ENCODE peak calls at places on chromosomes 16 and 17, in five cellular contexts. One of them, this sample, is unnamed.
A peak's percentile ranks its signal among the peaks of the same experiment; 100 is the strongest.

GRCh38 chr17:60170835-60171752 is 21.3 kb downstream of the CA4 start:
- DNase-seq in Panc1: no peak
- DNase-seq in GM23338: no peak
- DNase-seq in stomach: peak; percentile 63
- DNase-seq in HL-60: no peak
- DNase-seq in this sample: no peak

GRCh38 chr16:89958068-89958467 is 9.5 kb downstream of the DEF8 start:
- DNase-seq in Panc1: no peak
- DNase-seq in GM23338: peak; percentile 82
- DNase-seq in stomach: no peak
- DNase-seq in HL-60: peak; percentile 34
- DNase-seq in this sample: no peak

GRCh38 chr17:79098282-79098867 is 23.8 kb downstream of the ENGASE start:
- DNase-seq in Panc1: no peak
- DNase-seq in GM23338: peak; percentile 60
- DNase-seq in stomach: no peak
- DNase-seq in HL-60: no peak
- DNase-seq in this sample: no peak

GRCh38 chr17:61209524-61209923 is 190.1 kb upstream of the TBX2 start:
- DNase-seq in Panc1: no peak
- DNase-seq in GM23338: no peak
- DNase-seq in stomach: no peak
- DNase-seq in HL-60: no peak
- DNase-seq in this sample: no peak

GRCh38 chr16:84032458-84033178 is 10.0 kb downstream of the SLC38A8 start:
- DNase-seq in Panc1: no peak
- DNase-seq in GM23338: no peak
- DNase-seq in stomach: no peak
- DNase-seq in HL-60: no peak
- DNase-seq in this sample: no peak

GRCh38 chr16:88758227-88758943 is 26.6 kb downstream of the PIEZO1 start:
- DNase-seq in Panc1: no peak
- DNase-seq in GM23338: no peak
- DNase-seq in stomach: no peak
- DNase-seq in HL-60: no peak
- DNase-seq in this sample: no peak

GRCh38 chr17:64572682-64573154 is 65.9 kb downstream of the CEP95 start:
- DNase-seq in Panc1: no peak
- DNase-seq in GM23338: no peak
- DNase-seq in stomach: no peak
- DNase-seq in HL-60: no peak
- DNase-seq in this sample: no peak

GRCh38 chr16:56520251-56520577 is 390 bp upstream of the BBS2 start:
- DNase-seq in Panc1: no peak
- DNase-seq in GM23338: no peak
- DNase-seq in stomach: no peak
- DNase-seq in HL-60: no peak
- DNase-seq in this sample: no peak

GRCh38 chr17:7204335-7204734 is 15.3 kb downstream of the DLG4 start:
- DNase-seq in Panc1: no peak
- DNase-seq in GM23338: no peak
- DNase-seq in stomach: no peak
- DNase-seq in HL-60: no peak
- DNase-seq in this sample: no peak

GRCh38 chr17:74408262-74408661 is 23.6 kb upstream of the GPRC5C start:
- DNase-seq in Panc1: no peak
- DNase-seq in GM23338: no peak
- DNase-seq in stomach: peak; percentile 65
- DNase-seq in HL-60: no peak
- DNase-seq in this sample: no peak

GRCh38 chr17:37388266-37388665 is 12.5 kb downstream of the C17orf78 start:
- DNase-seq in Panc1: no peak
- DNase-seq in GM23338: no peak
- DNase-seq in stomach: no peak
- DNase-seq in HL-60: no peak
- DNase-seq in this sample: no peak

GRCh38 chr16:19232988-19233387 is 52.5 kb upstream of the CLEC19A start:
- DNase-seq in Panc1: no peak
- DNase-seq in GM23338: no peak
- DNase-seq in stomach: no peak
- DNase-seq in HL-60: no peak
- DNase-seq in this sample: no peak

GRCh38 chr17:83149326-83149725 is 69.9 kb downstream of the METRNL start:
- DNase-seq in Panc1: no peak
- DNase-seq in GM23338: no peak
- DNase-seq in stomach: no peak
- DNase-seq in HL-60: no peak
- DNase-seq in this sample: no peak

GRCh38 chr17:54536306-54536705 is 364.3 kb upstream of the TOM1L1 start:
- DNase-seq in Panc1: no peak
- DNase-seq in GM23338: no peak
- DNase-seq in stomach: no peak
- DNase-seq in HL-60: no peak
- DNase-seq in this sample: no peak

GRCh38 chr17:31741371-31741770 is 117.7 kb downstream of the COPRS start:
- DNase-seq in Panc1: no peak
- DNase-seq in GM23338: no peak
- DNase-seq in stomach: no peak
- DNase-seq in HL-60: no peak
- DNase-seq in this sample: no peak

GRCh38 chr17:7561028-7561575 is 617 bp upstream of the SENP3 start:
- DNase-seq in Panc1: peak; percentile 82
- DNase-seq in GM23338: peak; percentile 95
- DNase-seq in stomach: peak; percentile 96
- DNase-seq in HL-60: peak; percentile 76
- DNase-seq in this sample: peak; percentile 87

GRCh38 chr17:1627219-1627986 is 1.2 kb downstream of the SLC43A2 start:
- DNase-seq in Panc1: no peak
- DNase-seq in GM23338: peak; percentile 56
- DNase-seq in stomach: no peak
- DNase-seq in HL-60: peak; percentile 84
- DNase-seq in this sample: peak; percentile 48
- TF ChIP-seq POLR2AphosphoS5 in Panc1: no peak
- TF ChIP-seq POLR2AphosphoS5 in GM23338: no peak
- TF ChIP-seq POLR2AphosphoS5 in stomach: no peak
- TF ChIP-seq POLR2AphosphoS5 in HL-60: peak; percentile 29
- TF ChIP-seq POLR2AphosphoS5 in this sample: no peak

GRCh38 chr17:47649972-47650524 is 329 bp downstream of the KPNB1 start:
- DNase-seq in Panc1: no peak
- DNase-seq in GM23338: peak; percentile 59
- DNase-seq in stomach: peak; percentile 54
- DNase-seq in HL-60: no peak
- DNase-seq in this sample: peak; percentile 35
- TF ChIP-seq POLR2AphosphoS5 in Panc1: peak; percentile 74
- TF ChIP-seq POLR2AphosphoS5 in GM23338: no peak
- TF ChIP-seq POLR2AphosphoS5 in stomach: no peak
- TF ChIP-seq POLR2AphosphoS5 in HL-60: peak; percentile 76
- TF ChIP-seq POLR2AphosphoS5 in this sample: no peak

GRCh38 chr17:17917394-17917793 is 54.8 kb downstream of the TOM1L2 start:
- DNase-seq in Panc1: no peak
- DNase-seq in GM23338: no peak
- DNase-seq in stomach: no peak
- DNase-seq in HL-60: no peak
- DNase-seq in this sample: no peak

GRCh38 chr17:17921192-17922082 is 50.8 kb downstream of the TOM1L2 start:
- DNase-seq in Panc1: no peak
- DNase-seq in GM23338: peak; percentile 90
- DNase-seq in stomach: no peak
- DNase-seq in HL-60: no peak
- DNase-seq in this sample: no peak

GRCh38 chr17:17915183-17915582 is 57.0 kb downstream of the TOM1L2 start:
- DNase-seq in Panc1: no peak
- DNase-seq in GM23338: no peak
- DNase-seq in stomach: no peak
- DNase-seq in HL-60: no peak
- DNase-seq in this sample: no peak

GRCh38 chr17:17922198-17922901 is 49.9 kb downstream of the TOM1L2 start:
- DNase-seq in Panc1: no peak
- DNase-seq in GM23338: peak; percentile 29
- DNase-seq in stomach: no peak
- DNase-seq in HL-60: no peak
- DNase-seq in this sample: no peak

DNA sequence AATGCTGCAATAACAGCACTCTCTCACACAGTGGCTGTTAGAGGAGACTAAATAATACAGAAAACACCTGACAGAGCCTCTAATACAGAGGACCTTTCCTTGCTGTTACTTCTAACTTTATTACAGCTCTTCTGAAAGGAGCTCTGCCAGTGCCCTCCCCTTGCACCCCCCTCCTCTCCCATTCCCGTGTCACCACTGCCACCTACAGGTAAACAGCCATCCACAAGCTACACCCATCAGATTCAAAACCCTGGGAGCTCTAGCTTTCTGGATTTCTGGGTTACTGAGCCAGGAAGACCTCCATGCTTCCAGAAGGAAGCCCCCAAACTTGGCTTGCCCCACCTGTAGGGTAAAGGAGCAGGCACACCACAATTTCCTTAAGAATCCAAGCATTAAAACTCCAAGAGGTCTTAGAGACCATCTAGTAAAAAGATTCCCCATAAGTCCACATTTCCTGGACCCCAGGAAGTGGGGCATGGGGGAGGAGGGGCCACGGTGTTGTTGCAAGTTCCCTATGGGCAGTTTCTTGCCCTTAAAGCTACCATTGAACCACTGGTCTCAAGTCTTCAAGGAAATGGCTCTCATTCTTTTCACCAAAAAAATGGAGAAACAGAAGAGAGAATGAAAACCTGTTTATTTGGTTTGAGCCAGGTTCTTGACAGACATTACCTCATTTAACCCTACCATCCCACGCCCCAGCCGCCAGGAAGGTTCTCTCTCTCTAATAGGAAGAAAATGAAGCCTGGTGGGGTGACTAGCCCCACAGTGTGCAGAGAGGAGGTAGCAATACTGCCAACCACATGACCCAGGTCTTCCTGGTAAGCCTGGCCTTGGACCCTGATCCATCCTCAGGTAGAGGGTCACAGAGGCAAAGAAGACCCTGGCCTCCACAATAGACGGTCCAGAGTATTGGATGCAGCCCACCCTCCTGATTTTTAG is 52.8 kb downstream of the TOM1L2 start:
- DNase-seq in Panc1: no peak
- DNase-seq in GM23338: peak; percentile 89
- DNase-seq in stomach: peak; percentile 71
- DNase-seq in HL-60: peak; percentile 61
- DNase-seq in this sample: peak; percentile 55
- TF ChIP-seq POLR2AphosphoS5 in Panc1: peak; percentile 27
- TF ChIP-seq POLR2AphosphoS5 in GM23338: no peak
- TF ChIP-seq POLR2AphosphoS5 in stomach: no peak
- TF ChIP-seq POLR2AphosphoS5 in HL-60: no peak
- TF ChIP-seq POLR2AphosphoS5 in this sample: no peak

DNA sequence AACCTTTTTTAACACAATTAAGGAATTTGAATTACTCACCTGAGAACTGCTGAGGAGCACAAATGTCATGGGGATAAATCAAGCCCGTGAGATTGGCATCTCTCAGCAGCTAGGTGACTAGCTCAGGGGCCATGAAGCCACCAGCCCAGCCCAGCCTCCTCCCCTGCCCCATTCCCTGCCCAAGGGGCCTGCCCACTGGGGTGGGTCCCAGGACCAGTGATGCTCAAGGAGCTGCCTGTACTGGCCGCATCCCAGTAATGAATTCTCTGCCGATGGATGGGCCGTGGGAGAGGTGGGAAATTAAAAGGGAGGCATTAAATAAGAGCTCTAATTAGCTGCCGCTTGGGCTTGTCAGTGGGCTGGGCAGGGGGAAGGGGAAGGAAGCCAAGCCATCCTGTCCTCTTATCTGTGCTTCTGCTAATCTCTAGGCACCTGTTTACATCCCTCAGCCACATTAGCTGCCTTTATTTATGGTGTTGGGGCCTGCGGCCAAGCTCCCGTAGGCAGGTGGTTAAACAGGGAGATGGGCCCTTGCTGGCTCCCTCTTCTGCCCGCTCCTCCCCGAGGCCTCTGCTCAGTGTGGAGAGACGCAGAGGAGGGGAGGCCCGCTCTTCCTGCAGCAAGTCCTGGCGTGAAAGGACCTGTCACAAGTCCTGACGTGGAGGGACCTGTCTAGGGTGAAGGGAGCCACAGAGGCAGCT is 48.8 kb downstream of the PIPOX start:
- DNase-seq in Panc1: no peak
- DNase-seq in GM23338: no peak
- DNase-seq in stomach: no peak
- DNase-seq in HL-60: no peak
- DNase-seq in this sample: no peak
- TF ChIP-seq POLR2AphosphoS5 in Panc1: no peak
- TF ChIP-seq POLR2AphosphoS5 in GM23338: no peak
- TF ChIP-seq POLR2AphosphoS5 in stomach: no peak
- TF ChIP-seq POLR2AphosphoS5 in HL-60: no peak
- TF ChIP-seq POLR2AphosphoS5 in this sample: no peak

GRCh38 chr17:33582661-33583060 is 289.6 kb upstream of the ASIC2 start:
- DNase-seq in Panc1: no peak
- DNase-seq in GM23338: peak; percentile 54
- DNase-seq in stomach: no peak
- DNase-seq in HL-60: no peak
- DNase-seq in this sample: no peak
- TF ChIP-seq POLR2AphosphoS5 in Panc1: no peak
- TF ChIP-seq POLR2AphosphoS5 in GM23338: no peak
- TF ChIP-seq POLR2AphosphoS5 in stomach: no peak
- TF ChIP-seq POLR2AphosphoS5 in HL-60: no peak
- TF ChIP-seq POLR2AphosphoS5 in this sample: no peak

GRCh38 chr17:17088511-17089205 is 46.4 kb downstream of the MPRIP start:
- DNase-seq in Panc1: no peak
- DNase-seq in GM23338: no peak
- DNase-seq in stomach: no peak
- DNase-seq in HL-60: no peak
- DNase-seq in this sample: no peak
- TF ChIP-seq POLR2AphosphoS5 in Panc1: no peak
- TF ChIP-seq POLR2AphosphoS5 in GM23338: no peak
- TF ChIP-seq POLR2AphosphoS5 in stomach: no peak
- TF ChIP-seq POLR2AphosphoS5 in HL-60: no peak
- TF ChIP-seq POLR2AphosphoS5 in this sample: no peak

DNA sequence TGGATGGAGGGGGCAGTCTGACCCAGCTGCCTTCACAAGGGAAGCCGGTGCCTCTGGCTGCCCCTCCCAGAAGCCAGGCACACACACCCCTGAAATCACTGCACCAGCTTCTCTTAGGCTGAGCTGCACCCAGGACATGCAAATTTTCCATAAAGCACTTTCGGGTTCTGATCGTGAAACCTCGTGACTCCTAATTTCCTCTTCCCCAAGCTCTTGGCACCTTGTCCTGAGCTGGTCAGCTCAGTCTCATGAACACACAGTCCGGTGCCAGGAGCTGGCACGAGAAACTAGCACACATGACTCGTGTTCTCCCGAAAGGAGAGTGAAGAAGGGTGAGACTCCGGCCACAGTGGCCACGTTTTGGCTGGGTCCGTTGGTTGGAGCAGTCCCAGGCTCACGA is 9.0 kb upstream of the ABR start:
- DNase-seq in Panc1: no peak
- DNase-seq in GM23338: no peak
- DNase-seq in stomach: peak; percentile 97
- DNase-seq in HL-60: no peak
- DNase-seq in this sample: no peak
- TF ChIP-seq POLR2AphosphoS5 in Panc1: no peak
- TF ChIP-seq POLR2AphosphoS5 in GM23338: no peak
- TF ChIP-seq POLR2AphosphoS5 in stomach: peak; percentile 84
- TF ChIP-seq POLR2AphosphoS5 in HL-60: no peak
- TF ChIP-seq POLR2AphosphoS5 in this sample: no peak

GRCh38 chr16:30761427-30761927 is 385 bp downstream of the CFAP119 start:
- DNase-seq in Panc1: no peak
- DNase-seq in GM23338: peak; percentile 80
- DNase-seq in stomach: no peak
- DNase-seq in HL-60: no peak
- DNase-seq in this sample: peak; percentile 58
- TF ChIP-seq POLR2AphosphoS5 in Panc1: no peak
- TF ChIP-seq POLR2AphosphoS5 in GM23338: no peak
- TF ChIP-seq POLR2AphosphoS5 in stomach: no peak
- TF ChIP-seq POLR2AphosphoS5 in HL-60: no peak
- TF ChIP-seq POLR2AphosphoS5 in this sample: no peak

This sample was measured in GM12892.